ENCODE peak calls at places on chromosomes 11 and 22, in nine cellular contexts. One of them, this sample, is unnamed. For H3K36me3, the result is how much of the 10 kb centered on the place peaks cover.

GRCh38 chr22:39938509-39938908 is 21.7 kb upstream of the TMA7B start:
- DNase-seq in BE2C: no peak
- DNase-seq in PC-3: no peak
- DNase-seq in tibial artery: no peak
- DNase-seq in stomach: no peak
- DNase-seq in PC-9: no peak
- DNase-seq in transverse colon: no peak
- DNase-seq in left ventricle myocardium inferior: no peak
- DNase-seq in heart left ventricle: no peak
- DNase-seq in this sample: no peak

GRCh38 chr11:34242037-34242625 is 115.7 kb downstream of the ABTB2 start:
- DNase-seq in BE2C: no peak
- DNase-seq in PC-3: no peak
- DNase-seq in tibial artery: no peak
- DNase-seq in stomach: no peak
- DNase-seq in PC-9: peak
- DNase-seq in transverse colon: no peak
- DNase-seq in left ventricle myocardium inferior: no peak
- DNase-seq in heart left ventricle: peak
- DNase-seq in this sample: peak

GRCh38 chr22:36991220-36991619 is 28.0 kb downstream of the TST start:
- DNase-seq in BE2C: no peak
- DNase-seq in PC-3: no peak
- DNase-seq in tibial artery: no peak
- DNase-seq in stomach: no peak
- DNase-seq in PC-9: no peak
- DNase-seq in transverse colon: no peak
- DNase-seq in left ventricle myocardium inferior: no peak
- DNase-seq in heart left ventricle: no peak
- DNase-seq in this sample: no peak

GRCh38 chr11:272195-272930 is 5.8 kb upstream of the NLRP6 start:
- DNase-seq in BE2C: no peak
- DNase-seq in PC-3: no peak
- DNase-seq in tibial artery: no peak
- DNase-seq in stomach: no peak
- DNase-seq in PC-9: no peak
- DNase-seq in transverse colon: no peak
- DNase-seq in left ventricle myocardium inferior: no peak
- DNase-seq in heart left ventricle: no peak
- DNase-seq in this sample: no peak

GRCh38 chr11:32884770-32885384 is 7.7 kb upstream of the QSER1 start:
- DNase-seq in BE2C: no peak
- DNase-seq in PC-3: peak
- DNase-seq in tibial artery: no peak
- DNase-seq in stomach: no peak
- DNase-seq in PC-9: no peak
- DNase-seq in transverse colon: no peak
- DNase-seq in left ventricle myocardium inferior: no peak
- DNase-seq in heart left ventricle: no peak
- DNase-seq in this sample: no peak

GRCh38 chr22:25497269-25497668 is 67.2 kb upstream of the GRK3 start:
- DNase-seq in BE2C: peak
- DNase-seq in PC-3: no peak
- DNase-seq in tibial artery: no peak
- DNase-seq in stomach: no peak
- DNase-seq in PC-9: no peak
- DNase-seq in transverse colon: no peak
- DNase-seq in left ventricle myocardium inferior: no peak
- DNase-seq in heart left ventricle: no peak
- DNase-seq in this sample: no peak

GRCh38 chr11:76131142-76131541 is 75.2 kb downstream of the WNT11 start:
- DNase-seq in BE2C: no peak
- DNase-seq in PC-3: no peak
- DNase-seq in tibial artery: no peak
- DNase-seq in stomach: no peak
- DNase-seq in PC-9: no peak
- DNase-seq in transverse colon: no peak
- DNase-seq in left ventricle myocardium inferior: no peak
- DNase-seq in heart left ventricle: no peak
- DNase-seq in this sample: no peak

GRCh38 chr22:21446128-21446826 is 20.9 kb upstream of the TMEM191C start:
- DNase-seq in BE2C: peak
- DNase-seq in PC-3: no peak
- DNase-seq in tibial artery: no peak
- DNase-seq in stomach: peak
- DNase-seq in PC-9: no peak
- DNase-seq in transverse colon: no peak
- DNase-seq in left ventricle myocardium inferior: no peak
- DNase-seq in heart left ventricle: peak
- DNase-seq in this sample: no peak

GRCh38 chr11:103170865-103171264 is 61.6 kb downstream of the DYNC2H1 start:
- DNase-seq in BE2C: no peak
- DNase-seq in PC-3: no peak
- DNase-seq in tibial artery: no peak
- DNase-seq in stomach: no peak
- DNase-seq in PC-9: no peak
- DNase-seq in transverse colon: no peak
- DNase-seq in left ventricle myocardium inferior: no peak
- DNase-seq in heart left ventricle: no peak
- DNase-seq in this sample: no peak

GRCh38 chr22:20442485-20443284 is 5.1 kb upstream of the SCARF2 start:
- DNase-seq in BE2C: peak
- DNase-seq in PC-3: no peak
- DNase-seq in tibial artery: no peak
- DNase-seq in stomach: no peak
- DNase-seq in PC-9: no peak
- DNase-seq in transverse colon: no peak
- DNase-seq in left ventricle myocardium inferior: no peak
- DNase-seq in heart left ventricle: no peak
- DNase-seq in this sample: no peak

GRCh38 chr22:20441631-20442484 is 4.2 kb upstream of the SCARF2 start:
- DNase-seq in BE2C: peak
- DNase-seq in PC-3: no peak
- DNase-seq in tibial artery: no peak
- DNase-seq in stomach: no peak
- DNase-seq in PC-9: no peak
- DNase-seq in transverse colon: no peak
- DNase-seq in left ventricle myocardium inferior: no peak
- DNase-seq in heart left ventricle: no peak
- DNase-seq in this sample: no peak

GRCh38 chr22:20439928-20440575 is 2.4 kb upstream of the SCARF2 start:
- DNase-seq in BE2C: peak
- DNase-seq in PC-3: no peak
- DNase-seq in tibial artery: no peak
- DNase-seq in stomach: no peak
- DNase-seq in PC-9: no peak
- DNase-seq in transverse colon: no peak
- DNase-seq in left ventricle myocardium inferior: no peak
- DNase-seq in heart left ventricle: no peak
- DNase-seq in this sample: no peak

GRCh38 chr22:20439556-20439927 is 1.9 kb upstream of the SCARF2 start:
- DNase-seq in BE2C: no peak
- DNase-seq in PC-3: no peak
- DNase-seq in tibial artery: no peak
- DNase-seq in stomach: no peak
- DNase-seq in PC-9: no peak
- DNase-seq in transverse colon: no peak
- DNase-seq in left ventricle myocardium inferior: no peak
- DNase-seq in heart left ventricle: no peak
- DNase-seq in this sample: no peak

GRCh38 chr22:20440637-20441591 is 3.3 kb upstream of the SCARF2 start:
- DNase-seq in BE2C: peak
- DNase-seq in PC-3: no peak
- DNase-seq in tibial artery: no peak
- DNase-seq in stomach: no peak
- DNase-seq in PC-9: no peak
- DNase-seq in transverse colon: no peak
- DNase-seq in left ventricle myocardium inferior: no peak
- DNase-seq in heart left ventricle: no peak
- DNase-seq in this sample: no peak
- H3K36me3 ChIP-seq in BE2C: under half
- H3K36me3 ChIP-seq in PC-3: under half
- H3K36me3 ChIP-seq in tibial artery: under half
- H3K36me3 ChIP-seq in stomach: under half
- H3K36me3 ChIP-seq in PC-9: under half
- H3K36me3 ChIP-seq in transverse colon: under half
- H3K36me3 ChIP-seq in left ventricle myocardium inferior: under half
- H3K36me3 ChIP-seq in heart left ventricle: under half
- H3K36me3 ChIP-seq in this sample: under half

DNA sequence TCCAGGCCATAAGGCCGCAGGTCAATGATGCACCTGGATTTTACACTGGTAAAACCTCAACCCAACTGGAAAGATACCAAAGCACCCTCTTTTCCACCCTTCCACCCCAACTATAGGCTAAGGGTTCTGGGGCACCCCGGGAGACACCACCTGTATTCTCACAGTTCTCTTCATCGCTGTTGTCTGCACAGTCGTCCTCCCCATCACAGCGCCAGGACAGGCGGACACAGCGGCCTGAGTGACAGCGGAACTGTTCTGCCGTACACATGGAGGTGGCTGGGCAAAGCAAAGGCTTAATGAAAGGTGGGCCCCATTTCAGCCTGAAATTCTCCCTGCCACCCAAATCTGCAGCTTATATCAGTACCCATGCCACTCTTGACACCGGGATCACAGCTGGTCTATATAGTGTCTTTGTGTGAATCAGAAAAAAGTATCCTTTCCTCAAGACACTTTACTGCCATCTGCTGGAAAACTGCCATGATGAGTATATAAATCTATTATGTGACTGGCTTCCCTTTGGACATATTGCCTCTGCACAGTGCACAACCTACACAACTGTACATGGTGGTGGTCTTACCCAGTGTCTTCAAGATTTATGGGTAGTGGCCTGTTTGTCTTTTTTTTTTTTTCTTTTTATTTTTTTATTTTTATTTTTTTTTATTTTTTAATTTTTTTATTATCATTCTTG is 21.5 kb downstream of the LRP4 start:
- DNase-seq in BE2C: no peak
- DNase-seq in PC-3: peak
- DNase-seq in tibial artery: no peak
- DNase-seq in stomach: no peak
- DNase-seq in PC-9: no peak
- DNase-seq in transverse colon: no peak
- DNase-seq in left ventricle myocardium inferior: no peak
- DNase-seq in heart left ventricle: no peak
- DNase-seq in this sample: no peak
- TF ChIP-seq CTCF in BE2C: peak
- TF ChIP-seq CTCF in PC-3: peak
- TF ChIP-seq CTCF in tibial artery: no peak
- TF ChIP-seq CTCF in stomach: no peak
- TF ChIP-seq CTCF in PC-9: peak
- TF ChIP-seq CTCF in transverse colon: peak
- TF ChIP-seq CTCF in left ventricle myocardium inferior: peak
- TF ChIP-seq CTCF in heart left ventricle: no peak
- TF ChIP-seq CTCF in this sample: peak

GRCh38 chr22:27157090-27157489 is 499.7 kb downstream of the MIAT start:
- DNase-seq in BE2C: no peak
- DNase-seq in PC-3: no peak
- DNase-seq in tibial artery: no peak
- DNase-seq in stomach: no peak
- DNase-seq in PC-9: no peak
- DNase-seq in transverse colon: no peak
- DNase-seq in left ventricle myocardium inferior: no peak
- DNase-seq in heart left ventricle: no peak
- DNase-seq in this sample: no peak
- H3K4me3 ChIP-seq in BE2C: no peak
- H3K4me3 ChIP-seq in PC-3: no peak
- H3K4me3 ChIP-seq in tibial artery: no peak
- H3K4me3 ChIP-seq in stomach: no peak
- H3K4me3 ChIP-seq in PC-9: no peak
- H3K4me3 ChIP-seq in transverse colon: no peak
- H3K4me3 ChIP-seq in left ventricle myocardium inferior: no peak
- H3K4me3 ChIP-seq in heart left ventricle: no peak
- H3K4me3 ChIP-seq in this sample: no peak

GRCh38 chr11:61274084-61274483 is 21.0 kb downstream of the VWCE start:
- DNase-seq in BE2C: no peak
- DNase-seq in PC-3: no peak
- DNase-seq in tibial artery: no peak
- DNase-seq in stomach: no peak
- DNase-seq in PC-9: no peak
- DNase-seq in transverse colon: no peak
- DNase-seq in left ventricle myocardium inferior: no peak
- DNase-seq in heart left ventricle: no peak
- DNase-seq in this sample: no peak

GRCh38 chr11:61279934-61280656 is 15.0 kb downstream of the VWCE start:
- DNase-seq in BE2C: no peak
- DNase-seq in PC-3: peak
- DNase-seq in tibial artery: no peak
- DNase-seq in stomach: peak
- DNase-seq in PC-9: no peak
- DNase-seq in transverse colon: no peak
- DNase-seq in left ventricle myocardium inferior: no peak
- DNase-seq in heart left ventricle: no peak
- DNase-seq in this sample: no peak

GRCh38 chr11:61275191-61275590 is 19.9 kb downstream of the VWCE start:
- DNase-seq in BE2C: no peak
- DNase-seq in PC-3: no peak
- DNase-seq in tibial artery: no peak
- DNase-seq in stomach: no peak
- DNase-seq in PC-9: no peak
- DNase-seq in transverse colon: no peak
- DNase-seq in left ventricle myocardium inferior: no peak
- DNase-seq in heart left ventricle: no peak
- DNase-seq in this sample: no peak

GRCh38 chr11:61277973-61278565 is 17.0 kb downstream of the VWCE start:
- DNase-seq in BE2C: no peak
- DNase-seq in PC-3: no peak
- DNase-seq in tibial artery: no peak
- DNase-seq in stomach: no peak
- DNase-seq in PC-9: no peak
- DNase-seq in transverse colon: no peak
- DNase-seq in left ventricle myocardium inferior: no peak
- DNase-seq in heart left ventricle: no peak
- DNase-seq in this sample: no peak

DNA sequence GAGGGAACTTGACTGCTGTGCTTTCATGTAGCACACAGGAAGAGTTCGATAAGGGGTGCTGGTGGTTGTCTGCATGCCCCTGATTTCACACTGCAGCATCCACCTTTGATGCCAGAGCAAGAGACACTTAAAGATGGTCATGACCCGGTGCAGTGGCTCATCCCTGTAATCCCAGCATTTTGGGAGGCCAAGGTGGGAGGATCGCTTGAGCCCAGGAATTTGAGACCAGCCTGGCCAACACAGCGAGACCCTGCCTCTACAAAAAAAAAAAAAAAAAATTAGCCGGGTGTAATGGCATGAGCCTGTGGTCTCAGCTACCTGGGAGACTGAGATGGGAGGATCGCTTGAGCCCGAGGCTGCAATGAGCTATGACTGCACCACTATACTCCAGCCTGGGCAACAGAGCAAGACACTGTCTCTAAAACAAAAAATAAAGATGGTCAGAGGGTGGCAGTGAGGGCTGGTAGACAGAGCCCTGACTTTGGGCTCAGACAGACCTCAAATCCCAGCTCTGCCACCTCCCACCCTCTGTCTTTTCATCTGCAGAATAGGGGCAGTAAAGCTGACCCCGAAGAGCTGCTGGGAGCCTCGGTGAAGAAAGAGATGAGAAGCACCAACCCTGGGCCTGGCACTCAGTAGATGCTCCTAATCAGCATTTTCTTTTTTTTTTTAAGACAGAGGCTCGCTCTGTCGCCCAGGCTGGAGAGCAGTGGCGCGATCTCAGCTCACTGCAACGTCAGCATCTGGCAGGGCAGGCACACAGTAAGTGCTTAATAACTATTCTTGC is 17.7 kb downstream of the VWCE start:
- DNase-seq in BE2C: no peak
- DNase-seq in PC-3: no peak
- DNase-seq in tibial artery: no peak
- DNase-seq in stomach: no peak
- DNase-seq in PC-9: no peak
- DNase-seq in transverse colon: no peak
- DNase-seq in left ventricle myocardium inferior: no peak
- DNase-seq in heart left ventricle: no peak
- DNase-seq in this sample: no peak
- H3K36me3 ChIP-seq in BE2C: under half
- H3K36me3 ChIP-seq in PC-3: under half
- H3K36me3 ChIP-seq in tibial artery: under half
- H3K36me3 ChIP-seq in stomach: under half
- H3K36me3 ChIP-seq in PC-9: under half
- H3K36me3 ChIP-seq in transverse colon: under half
- H3K36me3 ChIP-seq in left ventricle myocardium inferior: under half
- H3K36me3 ChIP-seq in heart left ventricle: under half
- H3K36me3 ChIP-seq in this sample: under half